ENCODE peak calls at places on chromosome 3, in nine cellular contexts. K is aorta; X is fibroblast of lung; P is substantia nigra; B is uterus; E is pancreas; J is brain microvascular endothelial cell; A is CD8-positive, alpha-beta memory T cell; L is cardiac muscle cell. F is an unnamed sample.
A peak's percentile ranks its signal among the peaks of the same experiment; 100 is the strongest.

GRCh38 chr3:145395421-145395820 is 765.6 kb downstream of the PLOD2 start:
- DNase-seq in K (no peak), P (no peak), E (no peak), B (no peak), L (no peak), J (no peak), X (no peak), A (no peak), F (no peak)

GRCh38 chr3:153289334-153289808 is 127.3 kb downstream of the RAP2B start:
- DNase-seq in L (no peak), P (no peak), J (peak; percentile 51), E (no peak), A (no peak), B (no peak), K (no peak), X (peak; percentile 21), F (no peak)

GRCh38 chr3:58899159-58899952 is 150.5 kb downstream of the CFAP20DC start:
- DNase-seq in X (no peak), K (no peak), B (peak; percentile 25), P (no peak), A (no peak), E (no peak), L (peak; percentile 20), J (no peak), F (no peak)

GRCh38 chr3:64975138-64975537 is 287.3 kb upstream of the ADAMTS9 start:
- DNase-seq in P (no peak), A (no peak), L (peak; percentile 52), K (peak; percentile 77), B (no peak), E (no peak), J (no peak), X (peak; percentile 11), F (no peak)

GRCh38 chr3:164320962-164321361 is 757.3 kb downstream of the SI start:
- DNase-seq in X (no peak), A (no peak), P (no peak), J (no peak), K (no peak), L (no peak), B (no peak), E (no peak), F (no peak)

GRCh38 chr3:10548997-10549396 is 43.6 kb upstream of the ATP2B2 start:
- DNase-seq in B (no peak), P (no peak), J (no peak), E (no peak), A (no peak), L (no peak), X (no peak), K (no peak), F (peak; percentile 34)

GRCh38 chr3:14439501-14440167 is 37.2 kb downstream of the SLC6A6 start:
- DNase-seq in J (peak; percentile 77), L (peak; percentile 76), B (peak; percentile 50), P (peak; percentile 14), A (no peak), E (peak; percentile 54), X (peak; percentile 57), K (peak; percentile 86), F (no peak)

GRCh38 chr3:12170207-12170606 is 11.5 kb upstream of the TIMP4 start:
- DNase-seq in P (no peak), E (no peak), J (peak; percentile 51), K (no peak), B (no peak), A (no peak), L (peak; percentile 55), X (peak; percentile 73), F (no peak)

GRCh38 chr3:109188726-109189125 is 52.2 kb downstream of the C3orf85 start:
- DNase-seq in A (no peak), K (no peak), P (no peak), L (no peak), X (no peak), B (no peak), J (no peak), E (no peak), F (no peak)

GRCh38 chr3:61841111-61841845 is 279.9 kb downstream of the PTPRG start:
- DNase-seq in A (no peak), X (peak; percentile 89), E (no peak), L (peak; percentile 85), J (peak; percentile 48), K (no peak), P (no peak), B (no peak), F (no peak)

GRCh38 chr3:12004741-12005513 is 739 bp downstream of the SYN2 start:
- DNase-seq in E (no peak), A (no peak), K (peak; percentile 75), J (no peak), X (no peak), L (no peak), B (peak; percentile 13), P (no peak), F (no peak)

GRCh38 chr3:45673273-45673672 is 15.9 kb upstream of the SACM1L start:
- DNase-seq in X (no peak), K (no peak), P (no peak), B (no peak), E (no peak), A (no peak), L (no peak), J (no peak), F (no peak)

GRCh38 chr3:45677841-45678240 is 11.4 kb upstream of the SACM1L start:
- DNase-seq in K (no peak), J (no peak), P (no peak), E (no peak), A (no peak), B (no peak), L (no peak), X (no peak), F (no peak)

GRCh38 chr3:45677045-45677436 is 12.2 kb upstream of the SACM1L start:
- DNase-seq in L (peak; percentile 77), P (no peak), E (no peak), K (no peak), A (peak; percentile 79), X (peak; percentile 72), J (peak; percentile 34), B (peak; percentile 64), F (no peak)

GRCh38 chr3:45679805-45680204 is 9.4 kb upstream of the SACM1L start:
- DNase-seq in K (no peak), A (no peak), E (no peak), L (no peak), J (no peak), B (no peak), P (no peak), X (no peak), F (no peak)

DNA sequence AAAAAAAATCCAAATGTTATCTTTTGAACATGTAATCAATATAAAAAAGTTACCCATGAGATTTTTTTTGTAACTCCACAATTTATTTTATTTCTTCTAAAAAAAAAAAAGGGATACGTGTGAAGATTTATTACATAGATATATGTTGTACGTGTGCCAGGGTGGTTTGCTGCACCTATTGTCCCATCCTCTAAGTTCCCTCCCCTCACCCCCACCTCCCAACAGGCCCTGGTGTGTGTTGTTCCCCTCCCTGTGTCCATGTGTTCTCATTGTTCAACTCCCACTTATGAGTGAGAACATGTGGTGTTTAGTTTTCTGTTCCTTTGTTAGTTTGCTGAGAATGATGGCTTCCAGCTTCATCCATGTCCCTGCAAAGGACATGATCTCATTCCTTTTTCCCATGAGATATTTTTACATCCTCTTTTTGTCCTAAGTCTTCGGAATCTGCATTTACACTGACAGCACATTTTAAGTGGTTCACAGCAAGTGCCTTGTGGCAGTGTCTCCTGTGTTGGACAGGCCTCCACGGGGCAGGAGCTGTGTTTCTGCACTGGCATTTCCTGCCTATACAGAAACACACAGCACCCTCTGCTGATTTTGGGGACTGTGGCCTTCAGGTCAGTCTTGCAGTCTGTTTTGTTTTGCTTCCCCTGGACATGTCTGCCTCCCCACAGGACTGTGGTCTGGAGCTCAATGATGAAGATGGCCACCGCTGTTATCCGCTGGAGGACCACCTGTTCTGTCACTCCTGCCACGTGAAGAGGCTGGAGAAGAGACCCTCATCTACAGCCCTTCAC is 12.8 kb upstream of the SACM1L start:
- DNase-seq in K (no peak), P (no peak), L (no peak), E (no peak), X (no peak), B (no peak), J (no peak), A (no peak), F (no peak)
- H3K27ac ChIP-seq in K (no peak overlapping the region), P (no peak overlapping the region), L (peak overlapping the region; percentile 75), E (no peak overlapping the region), X (no peak overlapping the region), B (peak overlapping the region; percentile 87), J (peak overlapping the region; percentile 14), A (no peak overlapping the region), F (peak overlapping the region; percentile 33)

DNA sequence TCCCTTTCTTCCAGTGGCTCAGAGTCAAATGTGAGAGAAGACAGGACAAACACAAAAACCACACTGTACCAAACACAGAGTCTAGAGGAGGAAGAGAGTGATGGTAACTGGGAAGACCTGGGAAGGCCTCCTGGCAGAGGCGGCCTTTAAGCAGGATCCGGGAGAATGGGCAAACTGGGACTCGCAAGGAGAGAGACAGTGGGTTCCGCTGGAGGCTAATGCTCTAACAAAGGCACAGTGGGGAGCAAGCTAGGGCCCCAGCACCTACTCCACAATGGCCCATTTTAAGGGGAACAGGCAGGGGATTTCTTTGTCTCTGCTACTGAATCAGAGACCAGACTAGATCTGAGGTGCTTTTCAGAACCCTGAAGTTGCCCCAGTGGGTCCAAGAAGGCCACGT is 81.4 kb upstream of the HES1 start:
- DNase-seq in A (no peak), E (no peak), K (no peak), J (no peak), L (no peak), X (no peak), B (no peak), P (no peak), F (no peak)
- H3K27ac ChIP-seq in A (no peak overlapping the region), E (no peak overlapping the region), K (no peak overlapping the region), J (no peak overlapping the region), L (no peak overlapping the region), X (no peak overlapping the region), B (no peak overlapping the region), P (no peak overlapping the region), F (no peak overlapping the region)

DNA sequence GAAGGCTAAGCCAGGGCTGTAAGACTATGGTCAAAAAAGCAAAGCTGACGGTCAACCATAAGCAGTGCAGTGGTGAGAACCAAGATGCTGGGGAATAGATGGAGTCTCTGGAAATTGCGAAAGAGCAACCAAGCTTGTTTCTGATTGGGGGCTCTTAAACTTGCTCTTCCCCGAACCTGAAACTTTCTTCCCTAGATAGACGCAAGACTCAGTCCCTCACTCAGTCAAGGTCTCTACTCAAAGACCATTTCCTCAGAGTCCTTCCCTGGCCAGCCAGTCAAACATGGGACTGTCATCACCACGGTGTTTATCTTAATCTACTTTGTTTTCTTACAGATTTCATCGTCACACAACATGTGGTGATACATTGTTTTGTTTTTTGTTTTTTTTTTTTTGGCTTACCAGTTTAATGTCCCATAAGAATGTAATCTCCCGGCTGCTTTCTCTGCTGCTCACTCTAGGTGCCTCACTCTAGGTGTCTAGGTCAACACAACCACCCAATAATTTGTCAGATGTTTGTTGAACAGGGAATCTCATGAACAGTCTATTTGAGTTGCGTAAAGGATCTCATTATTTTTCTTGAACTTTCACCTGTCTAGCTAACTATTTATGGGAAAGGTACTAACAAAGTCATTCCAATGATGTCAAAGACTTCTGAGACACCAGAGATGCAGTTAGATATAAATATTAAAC is 495.4 kb downstream of the FOXP1 start:
- DNase-seq in K (no peak), L (no peak), X (no peak), A (no peak), J (no peak), B (no peak), P (no peak), E (no peak), F (no peak)
- H3K27ac ChIP-seq in K (no peak overlapping the region), L (no peak overlapping the region), X (no peak overlapping the region), A (no peak overlapping the region), J (peak overlapping the region; percentile 61), B (no peak overlapping the region), P (no peak overlapping the region), E (no peak overlapping the region), F (no peak overlapping the region)

GRCh38 chr3:125045194-125045593 is 10.6 kb downstream of the HEG1 start:
- DNase-seq in X (no peak), L (peak; percentile 69), B (no peak), K (no peak), P (no peak), J (no peak), E (no peak), A (no peak), F (no peak)
- H3K27ac ChIP-seq in X (peak overlapping the region; percentile 8), L (peak overlapping the region; percentile 96), B (peak overlapping the region; percentile 86), K (no peak overlapping the region), P (no peak overlapping the region), J (no peak overlapping the region), E (no peak overlapping the region), A (no peak overlapping the region), F (no peak overlapping the region)